ENCODE peak calls at places on chromosome 12, in four cellular contexts. B is HepG2, A is K562, P is A549. H is an unnamed sample.

GRCh38 chr12:57620936-57621496 is 9.8 kb downstream of the ARHGEF25 start:
- DNase-seq in A (no peak), B (no peak), P (no peak), H (no peak)

GRCh38 chr12:70840966-70841365 is 79.6 kb downstream of the PTPRR start:
- DNase-seq in P (no peak), B (no peak), A (no peak), H (no peak)

GRCh38 chr12:42728770-42729531 is 139.4 kb upstream of the PRICKLE1 start:
- DNase-seq in P (no peak), A (no peak), B (no peak), H (no peak)

GRCh38 chr12:30792648-30793499 is 38.1 kb upstream of the CAPRIN2 start:
- DNase-seq in A (no peak), P (no peak), B (peak), H (no peak)

GRCh38 chr12:39986674-39987073 is 119.2 kb downstream of the SLC2A13 start:
- DNase-seq in A (no peak), P (no peak), B (no peak), H (no peak)

GRCh38 chr12:68109001-68109400 is 50.5 kb downstream of the IFNG start:
- DNase-seq in B (no peak), P (no peak), A (no peak), H (no peak)

GRCh38 chr12:5655120-5655519 is 223.2 kb downstream of the NTF3 start:
- DNase-seq in A (no peak), P (no peak), B (no peak), H (no peak)

GRCh38 chr12:95648990-95649791 is 97.9 kb upstream of the USP44 start:
- DNase-seq in P (peak), A (no peak), B (no peak), H (no peak)

GRCh38 chr12:51326762-51327439 is 2.9 kb upstream of the BIN2 start:
- DNase-seq in P (no peak), B (no peak), A (peak), H (no peak)

GRCh38 chr12:92649511-92650227 is 53.1 kb upstream of the PLEKHG7 start:
- DNase-seq in P (peak), B (peak), A (peak), H (peak)

GRCh38 chr12:22101749-22102243 is 55.8 kb downstream of the CMAS start:
- DNase-seq in A (no peak), B (no peak), P (no peak), H (no peak)

GRCh38 chr12:17470460-17470859 is 619.5 kb downstream of the RERGL start:
- DNase-seq in B (no peak), P (no peak), A (no peak), H (no peak)

GRCh38 chr12:126708492-126708896 is 1558.5 kb upstream of the TMEM132C start:
- DNase-seq in A (no peak), P (no peak), B (no peak), H (no peak)

GRCh38 chr12:30515351-30515750 is 180.3 kb downstream of the IPO8 start:
- DNase-seq in P (no peak), A (no peak), B (peak), H (no peak)

GRCh38 chr12:46722737-46723136 is 103.1 kb downstream of the SLC38A4 start:
- DNase-seq in B (no peak), P (no peak), A (no peak), H (no peak)

GRCh38 chr12:82436354-82436753 is 78.0 kb downstream of the METTL25 start:
- DNase-seq in B (no peak), P (no peak), A (no peak), H (no peak)

GRCh38 chr12:120276734-120277133 is 11.2 kb upstream of the PXN start:
- DNase-seq in B (peak), P (no peak), A (no peak), H (no peak)

GRCh38 chr12:57796996-57797395 is 14.4 kb downstream of the TSFM start:
- DNase-seq in A (no peak), B (no peak), P (no peak), H (no peak)

GRCh38 chr12:51320311-51320694 is 3.7 kb downstream of the BIN2 start:
- DNase-seq in P (no peak), B (no peak), A (no peak), H (no peak)

GRCh38 chr12:102462386-102462785 is 18.0 kb downstream of the IGF1 start:
- DNase-seq in P (no peak), A (no peak), B (no peak), H (no peak)

GRCh38 chr12:53239643-53240258 is 7.7 kb upstream of the RARG start:
- DNase-seq in A (no peak), B (no peak), P (no peak), H (no peak)

GRCh38 chr12:47907851-47908454 is 3.2 kb upstream of the VDR start:
- DNase-seq in A (no peak), B (peak), P (no peak), H (no peak)

GRCh38 chr12:85985996-85986395 is 111.9 kb downstream of the NTS start:
- DNase-seq in A (no peak), B (no peak), P (no peak), H (no peak)

GRCh38 chr12:107760207-107760816 is 625 bp downstream of the PRDM4 start:
- DNase-seq in P (peak), A (no peak), B (peak), H (peak)

GRCh38 chr12:50425859-50426258 is 25.2 kb downstream of the LARP4 start:
- DNase-seq in A (no peak), B (no peak), P (no peak), H (peak)

DNA sequence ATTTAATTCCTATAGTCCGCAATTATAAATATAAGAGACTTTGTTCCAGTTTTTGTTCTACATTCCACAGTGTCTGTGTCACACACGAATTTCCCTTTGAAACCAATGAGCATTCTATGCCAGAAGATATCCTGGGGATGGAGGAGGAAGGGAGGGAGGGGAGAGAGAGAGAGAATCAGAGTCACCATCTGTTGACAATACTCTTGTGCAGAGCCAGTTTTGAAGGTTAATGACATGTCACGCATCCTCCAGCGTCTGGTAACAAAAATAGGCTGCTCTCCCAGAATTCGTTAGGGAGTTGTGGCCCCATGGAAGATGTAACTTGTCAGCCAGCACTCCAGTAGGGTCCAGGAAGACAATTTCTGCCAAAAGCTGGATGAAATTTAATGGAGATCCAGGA is 213.5 kb upstream of the KRR1 start:
- DNase-seq in P (peak), B (peak), A (no peak), H (no peak)
- TF ChIP-seq HMGXB4 in P (no peak), B (no peak), A (no peak), H (no peak)

DNA sequence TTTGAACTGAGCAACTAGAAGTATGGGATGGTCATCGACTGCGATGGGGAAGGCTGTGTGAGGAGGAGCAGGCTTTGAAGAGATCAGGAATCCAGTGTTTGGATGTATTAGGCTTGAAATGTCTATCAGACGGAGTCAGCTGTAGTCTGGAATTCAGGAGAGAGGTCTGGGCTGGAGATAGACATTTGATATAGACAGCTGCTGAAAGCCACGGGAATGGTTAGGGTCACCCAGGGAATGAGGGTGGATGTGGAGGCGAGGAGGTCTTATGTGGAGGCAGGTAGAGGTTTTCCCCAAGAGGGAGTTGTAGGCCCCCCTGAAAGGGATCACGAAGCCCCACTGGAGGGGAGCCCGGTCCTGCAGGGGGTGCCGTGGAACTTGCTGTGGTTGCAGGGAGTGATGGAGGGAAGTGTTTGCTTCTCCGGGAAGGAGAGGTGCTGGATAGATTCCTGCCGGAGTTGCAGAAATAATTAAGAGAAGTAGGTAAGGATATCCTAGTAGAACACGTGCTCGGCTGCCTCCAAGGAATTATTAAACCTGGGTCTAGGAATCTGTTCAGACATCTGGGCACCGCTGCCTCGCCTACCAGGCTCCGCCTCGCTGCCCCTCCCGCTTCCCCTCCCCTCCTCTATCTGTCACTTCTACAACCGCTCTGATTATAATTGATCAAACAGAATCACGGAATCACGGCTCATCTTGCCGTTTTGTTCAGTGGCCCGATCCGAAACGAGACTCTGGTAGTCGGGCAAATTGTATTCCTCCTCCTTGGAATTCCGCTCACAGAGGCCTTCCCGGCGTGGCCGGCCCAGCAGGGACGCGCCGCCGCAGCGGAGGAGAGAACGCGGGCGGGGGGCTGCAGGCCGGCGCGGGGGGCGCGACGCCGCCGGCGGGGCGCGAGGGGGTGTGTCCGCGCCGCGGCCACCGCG is 824 bp upstream of the CACNA1C start:
- DNase-seq in P (no peak), A (no peak), B (no peak), H (no peak)
- TF ChIP-seq HMGXB4 in P (no peak), A (no peak), B (no peak), H (no peak)

GRCh38 chr12:28189774-28190320 is 409 bp upstream of the CCDC91 start:
- DNase-seq in B (no peak), A (no peak), P (peak), H (no peak)

GRCh38 chr12:28192145-28192544 is 1.9 kb downstream of the CCDC91 start:
- DNase-seq in P (no peak), B (no peak), A (peak), H (no peak)

GRCh38 chr12:28191018-28191595 is 851 bp downstream of the CCDC91 start:
- DNase-seq in P (peak), A (peak), B (no peak), H (no peak)

GRCh38 chr12:28190321-28191017 is at the start of gene CCDC91:
- DNase-seq in B (peak), P (peak), A (peak), H (peak)

DNA sequence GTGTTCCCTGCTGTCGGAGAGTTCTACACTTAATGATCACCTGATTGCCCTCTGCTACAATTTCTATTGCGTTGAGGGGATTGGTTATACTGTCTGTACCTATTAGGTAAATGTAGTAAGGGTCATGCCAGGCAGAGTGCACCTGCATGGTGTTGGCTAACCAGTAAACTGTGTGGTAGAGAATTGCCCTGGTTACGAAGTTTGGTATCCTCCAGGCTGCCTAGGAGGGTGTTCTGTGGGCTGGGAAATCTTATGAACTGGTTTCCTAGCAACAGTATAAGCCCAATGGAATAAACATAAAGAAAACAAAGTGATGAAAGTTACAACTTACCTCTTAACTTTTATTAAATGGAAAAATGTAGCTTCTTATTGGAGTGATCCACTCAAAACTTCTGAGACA is 1.4 kb downstream of the CCDC91 start:
- DNase-seq in P (peak), A (peak), B (no peak), H (no peak)
- TF ChIP-seq HMGXB4 in P (no peak), A (no peak), B (no peak), H (no peak)

GRCh38 chr12:14357496-14357895 is 8.0 kb upstream of the ATF7IP start:
- DNase-seq in B (no peak), P (no peak), A (no peak), H (no peak)

DNA sequence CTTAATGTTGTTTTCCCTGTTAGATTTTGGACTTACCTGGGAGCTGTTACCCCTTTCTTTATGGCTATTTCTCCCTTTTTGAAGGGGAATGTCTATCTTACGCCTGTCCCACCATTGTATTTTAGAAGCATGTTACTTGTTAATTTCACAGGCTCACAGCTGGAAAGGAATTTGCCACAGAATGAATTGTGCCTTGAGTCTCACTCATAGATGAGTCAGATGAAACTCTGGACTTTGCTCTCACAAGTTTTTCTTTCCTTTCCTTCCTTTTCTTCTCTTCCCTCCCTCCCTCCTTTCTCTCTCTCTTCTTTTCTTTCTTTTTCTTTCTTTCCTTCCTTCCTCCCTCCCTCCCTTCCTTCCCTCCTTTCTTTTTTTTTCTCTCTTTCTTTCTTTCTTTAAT is 9.3 kb upstream of the ATF7IP start:
- DNase-seq in A (no peak), P (no peak), B (no peak), H (no peak)
- TF ChIP-seq HMGXB4 in A (no peak), P (no peak), B (no peak), H (no peak)

DNA sequence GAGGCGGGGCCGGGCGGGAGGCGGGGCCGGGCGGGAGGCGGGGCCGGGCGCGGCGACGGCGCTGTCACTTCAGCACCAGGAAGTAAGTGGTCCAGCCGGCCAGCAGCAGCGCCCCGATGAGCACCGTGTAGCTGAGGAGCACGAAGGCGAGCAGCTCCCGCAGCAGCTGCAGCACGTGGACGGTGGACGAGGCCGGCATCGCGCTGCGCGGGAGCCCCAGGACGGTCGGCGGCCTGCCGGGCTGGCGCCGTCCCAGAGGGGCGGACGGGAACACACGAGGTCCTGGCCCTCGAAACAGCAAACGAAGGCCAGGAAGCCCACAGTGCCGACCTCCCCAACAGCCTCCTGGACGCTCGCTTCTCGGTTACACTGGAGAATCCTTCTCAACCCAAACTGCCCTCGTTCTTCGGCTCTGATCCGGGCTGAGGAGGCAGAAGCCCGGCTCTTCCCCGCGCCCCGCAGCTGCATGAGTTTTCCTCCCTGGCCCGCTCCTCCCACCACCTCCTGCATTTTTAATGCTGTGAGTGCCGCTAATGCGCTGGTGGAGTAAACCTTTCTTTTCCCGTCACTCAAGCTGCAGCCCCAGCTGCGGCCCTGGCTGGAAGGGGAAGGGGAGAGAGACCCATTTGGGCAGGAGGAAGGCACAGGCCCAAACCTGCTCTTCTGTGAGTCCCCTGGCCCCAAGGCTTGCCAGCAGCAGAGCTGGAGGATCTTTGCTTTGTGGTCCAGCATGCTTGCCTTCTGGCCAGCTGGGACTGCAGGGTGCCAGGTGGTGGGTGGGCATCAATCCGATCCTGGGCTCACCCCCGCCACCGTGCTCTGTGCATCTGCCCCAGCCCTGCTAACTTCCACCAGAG is 742 bp upstream of the DIABLO start:
- DNase-seq in A (no peak), P (no peak), B (no peak), H (no peak)
- TF ChIP-seq HMGXB4 in A (peak), P (no peak), B (peak), H (peak)

DNA sequence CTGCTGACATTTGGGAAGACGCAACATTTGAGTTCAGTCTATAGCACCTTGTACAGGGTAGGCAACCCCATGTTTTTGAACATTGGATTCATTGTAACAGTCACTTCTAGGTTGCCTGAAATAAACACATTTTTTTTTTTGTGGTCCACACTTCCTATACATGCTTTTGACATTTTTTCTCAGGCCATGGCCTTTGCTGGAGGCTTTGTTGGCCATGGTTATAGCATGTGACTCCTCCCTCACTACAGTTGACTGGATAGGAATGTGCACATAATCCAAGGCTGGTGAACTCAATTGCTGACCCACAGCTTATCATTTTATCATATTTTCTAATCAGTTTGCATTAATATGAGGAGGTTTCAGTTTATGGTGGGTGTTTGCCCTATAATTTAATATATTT is 60.6 kb downstream of the TMEM117 start:
- DNase-seq in A (no peak), B (no peak), P (no peak), H (no peak)
- TF ChIP-seq HMGXB4 in A (no peak), B (no peak), P (no peak), H (no peak)